ENCODE peak calls at places on chromosomes 2 and 18, in five cellular contexts. T, K, D, G and Y are unnamed samples.

GRCh38 chr2:170815746-170816498 is 765 bp upstream of the GAD1 start:
- DNase-seq in D (peak; percentile 65), T (peak; percentile 91), G (peak; percentile 26), K (peak; percentile 48), Y (no peak)

GRCh38 chr2:120229341-120229740 is 6.1 kb upstream of the TMEM185B start:
- DNase-seq in T (no peak), K (no peak), G (no peak), D (no peak), Y (no peak)

GRCh38 chr2:129301431-129301913 is 678.0 kb upstream of the RAB6C start:
- DNase-seq in T (no peak), K (no peak), D (no peak), G (no peak), Y (no peak)

GRCh38 chr2:158457826-158458616 is 1.3 kb downstream of the PKP4 start:
- DNase-seq in K (peak; percentile 66), G (peak; percentile 49), T (peak; percentile 97), D (peak; percentile 82), Y (peak; percentile 71)

GRCh38 chr2:17800693-17801458 is 15.4 kb upstream of the MSGN1 start:
- DNase-seq in D (no peak), G (no peak), T (no peak), K (no peak), Y (no peak)

GRCh38 chr2:234534515-234534914 is 37.6 kb upstream of the ARL4C start:
- DNase-seq in D (no peak), G (no peak), T (no peak), K (no peak), Y (no peak)

GRCh38 chr2:205540066-205540465 is 142.2 kb upstream of the NRP2 start:
- DNase-seq in K (no peak), G (no peak), T (no peak), D (no peak), Y (no peak)

GRCh38 chr18:22167471-22168151 is 1.8 kb upstream of the GATA6 start:
- DNase-seq in G (no peak), D (no peak), K (peak; percentile 32), T (peak; percentile 80), Y (no peak)

GRCh38 chr18:47251289-47252120 is at the start of gene SKOR2:
- DNase-seq in K (no peak), D (no peak), T (peak; percentile 60), G (no peak), Y (no peak)

GRCh38 chr2:45256867-45257641 is 247.8 kb upstream of the SIX2 start:
- DNase-seq in K (no peak), D (no peak), G (no peak), T (no peak), Y (peak; percentile 33)

GRCh38 chr2:237447496-237447895 is 33.5 kb upstream of the COL6A3 start:
- DNase-seq in K (no peak), D (no peak), T (no peak), G (no peak), Y (no peak)

GRCh38 chr2:174597347-174598047 is at the start of gene WIPF1:
- DNase-seq in D (no peak), T (no peak), K (no peak), G (peak; percentile 44), Y (no peak)

GRCh38 chr2:190088917-190089316 is 26.4 kb upstream of the MSTN start:
- DNase-seq in G (no peak), T (peak; percentile 71), K (no peak), D (peak; percentile 32), Y (peak; percentile 27)

GRCh38 chr2:2653221-2653620 is 322.1 kb upstream of the MYT1L start:
- DNase-seq in D (no peak), T (no peak), K (no peak), G (no peak), Y (no peak)

GRCh38 chr2:67055387-67056304 is 341.5 kb upstream of the ETAA1 start:
- DNase-seq in K (no peak), G (no peak), T (no peak), D (no peak), Y (no peak)

GRCh38 chr2:174342600-174343342 is 8.0 kb downstream of the SP9 start:
- DNase-seq in K (no peak), D (no peak), G (no peak), T (peak; percentile 45), Y (no peak)

GRCh38 chr2:172148246-172148645 is 45.5 kb upstream of the DLX2 start:
- DNase-seq in D (no peak), G (no peak), K (no peak), T (no peak), Y (no peak)

GRCh38 chr2:174518397-174518796 is 31.6 kb upstream of the GPR155 start:
- DNase-seq in G (no peak), T (no peak), D (no peak), K (no peak), Y (no peak)

GRCh38 chr18:38966846-38967245 is 1401.2 kb upstream of the CELF4 start:
- DNase-seq in D (no peak), G (no peak), K (no peak), T (no peak), Y (no peak)

GRCh38 chr2:20675701-20676352 is 8.9 kb downstream of the GDF7 start:
- DNase-seq in T (no peak), D (no peak), G (no peak), K (no peak), Y (no peak)

GRCh38 chr2:20673686-20674308 is 6.9 kb downstream of the GDF7 start:
- DNase-seq in T (no peak), G (no peak), K (no peak), D (no peak), Y (no peak)

GRCh38 chr2:20674974-20675679 is 8.2 kb downstream of the GDF7 start:
- DNase-seq in K (peak; percentile 62), D (no peak), G (no peak), T (peak; percentile 42), Y (no peak)

GRCh38 chr2:20672191-20672951 is 5.4 kb downstream of the GDF7 start:
- DNase-seq in D (no peak), G (no peak), K (no peak), T (peak; percentile 75), Y (no peak)

DNA sequence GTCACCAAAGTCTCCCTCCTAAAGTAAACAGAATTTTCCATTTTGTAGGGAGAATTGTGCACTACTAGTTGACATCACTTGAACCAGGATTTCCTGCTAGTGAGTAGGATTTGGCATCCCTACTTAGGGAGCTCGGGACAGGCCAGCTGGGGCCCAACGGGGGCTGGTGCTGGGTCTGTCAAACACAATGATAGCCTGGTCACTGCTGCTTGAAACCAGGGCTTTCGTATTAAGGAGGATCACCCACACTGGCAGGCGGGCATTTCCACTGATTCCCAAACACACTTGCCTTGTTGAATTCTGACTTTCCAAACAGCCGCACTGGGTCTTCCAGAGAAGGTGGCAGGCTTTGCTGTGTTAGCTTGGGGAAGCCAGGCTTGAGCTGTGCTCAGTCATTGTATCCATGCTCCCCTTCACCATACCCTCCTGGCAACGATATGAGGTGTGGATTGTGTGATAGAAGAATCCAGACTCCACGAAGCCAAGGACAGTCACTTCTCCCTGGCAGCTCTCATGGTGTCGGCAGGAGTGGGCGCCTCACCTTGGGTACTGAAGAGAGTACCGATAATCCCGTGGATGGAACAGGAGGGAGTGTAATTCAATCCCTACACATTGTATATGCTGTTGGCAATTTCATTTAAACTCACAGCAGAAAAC is 7.5 kb downstream of the GDF7 start:
- DNase-seq in K (no peak), T (no peak), D (no peak), G (no peak), Y (no peak)
- H3K27me3 ChIP-seq in K (peaks cover 37% of the 10 kb centered on the region), T (peaks cover 27% of the 10 kb centered on the region), D (no peaks in the 10 kb centered on the region), G (peaks cover 23% of the 10 kb centered on the region), Y (peaks cover 41% of the 10 kb centered on the region)

DNA sequence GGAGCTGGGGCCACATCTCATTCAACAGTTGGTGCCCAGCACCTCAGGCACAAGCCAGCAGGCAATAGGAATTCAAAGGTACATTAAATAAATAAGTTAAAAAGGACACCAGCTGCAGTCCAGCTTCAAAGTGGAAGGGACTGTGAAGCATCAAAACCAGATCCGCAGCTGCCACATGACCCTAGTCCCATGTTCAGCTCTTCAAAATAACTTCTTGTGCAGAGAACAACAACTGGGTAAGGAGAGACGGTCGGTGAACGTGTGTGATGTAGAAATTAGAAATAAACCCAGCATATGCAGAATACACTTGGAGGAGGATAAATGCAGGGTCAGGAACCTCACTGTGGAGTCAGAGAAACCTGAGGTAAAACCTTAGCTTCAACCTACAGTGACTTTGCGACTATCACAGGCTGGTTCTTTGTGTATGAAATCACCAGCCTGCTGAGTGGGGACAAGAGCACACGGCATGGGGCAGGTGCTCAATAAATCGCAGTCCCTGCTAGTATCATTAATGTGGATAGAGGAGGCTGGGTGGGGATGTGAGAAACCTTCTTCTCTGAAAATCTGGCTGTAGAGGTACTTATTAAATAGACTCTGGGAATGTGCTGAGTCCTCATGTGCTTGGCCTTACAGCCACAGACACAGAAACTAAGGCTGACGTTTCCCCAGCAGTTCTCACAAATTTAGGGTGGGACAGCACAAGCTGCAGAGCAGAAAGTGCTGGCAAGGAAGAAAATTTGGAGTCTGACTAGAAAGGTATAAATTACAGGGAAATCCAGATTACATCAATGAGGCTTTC is 20.8 kb downstream of the FBXO15 start:
- DNase-seq in G (no peak), D (no peak), T (no peak), K (no peak), Y (no peak)
- H3K27me3 ChIP-seq in G (no peaks in the 10 kb centered on the region), D (no peaks in the 10 kb centered on the region), T (no peaks in the 10 kb centered on the region), K (no peaks in the 10 kb centered on the region), Y (no peaks in the 10 kb centered on the region)

DNA sequence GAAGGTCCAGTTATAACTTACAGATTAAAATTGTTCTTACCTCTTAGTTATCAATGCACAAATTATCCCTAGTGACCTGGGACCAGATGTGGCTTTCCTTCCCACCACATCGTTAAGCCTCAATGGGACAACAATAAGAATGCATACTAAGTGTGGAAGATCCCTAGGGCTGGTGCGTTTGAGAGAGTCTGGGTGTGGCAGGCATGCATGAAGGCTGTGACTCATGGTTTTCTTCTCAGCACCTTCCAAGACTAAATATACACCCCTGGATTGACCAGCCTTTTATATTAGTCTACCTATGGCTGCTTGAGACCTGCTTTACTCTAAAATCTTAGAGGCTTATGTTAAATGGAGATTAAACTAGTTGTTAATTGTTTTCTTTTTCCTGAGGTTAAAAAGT is 261.7 kb upstream of the SLC14A2 start:
- DNase-seq in D (no peak), K (no peak), T (peak; percentile 33), G (no peak), Y (no peak)
- H3K27me3 ChIP-seq in D (no peaks in the 10 kb centered on the region), K (no peaks in the 10 kb centered on the region), T (no peaks in the 10 kb centered on the region), G (no peaks in the 10 kb centered on the region), Y (no peaks in the 10 kb centered on the region)

GRCh38 chr2:240142256-240142775 is 1.9 kb upstream of the OTOS start:
- DNase-seq in T (no peak), D (no peak), G (no peak), K (no peak), Y (no peak)

GRCh38 chr2:240139666-240140393 is 628 bp downstream of the OTOS start:
- DNase-seq in T (no peak), G (no peak), D (no peak), K (no peak), Y (no peak)

GRCh38 chr2:240141736-240142135 is 1.3 kb upstream of the OTOS start:
- DNase-seq in G (no peak), T (no peak), D (no peak), K (no peak), Y (no peak)

GRCh38 chr2:240140511-240140910 is at the start of gene OTOS:
- DNase-seq in K (no peak), D (no peak), T (no peak), G (no peak), Y (no peak)

GRCh38 chr2:240140920-240141319 is 462 bp upstream of the OTOS start:
- DNase-seq in G (no peak), T (no peak), D (no peak), K (no peak), Y (no peak)
- H3K27me3 ChIP-seq in G (no peaks in the 10 kb centered on the region), T (no peaks in the 10 kb centered on the region), D (no peaks in the 10 kb centered on the region), K (peaks cover 6% of the 10 kb centered on the region), Y (no peaks in the 10 kb centered on the region)